ENCODE peak calls at places on chromosomes 4 and X, in six cellular contexts. One of them, this sample, is unnamed.

GRCh38 chrX:109954333-109954732 is 48.6 kb upstream of the TMEM164 start:
- DNase-seq in uterus: no peak
- DNase-seq in breast epithelium: no peak
- DNase-seq in lung: no peak
- DNase-seq in neural progenitor cell: no peak
- DNase-seq in psoas muscle: no peak
- DNase-seq in this sample: no peak

GRCh38 chrX:12894074-12894691 is 12.2 kb upstream of the TLR8 start:
- DNase-seq in uterus: peak; percentile 16
- DNase-seq in psoas muscle: peak; percentile 52
- DNase-seq in lung: no peak
- DNase-seq in neural progenitor cell: peak; percentile 26
- DNase-seq in breast epithelium: no peak
- DNase-seq in this sample: peak; percentile 59

GRCh38 chrX:14095702-14096101 is 66.0 kb upstream of the GEMIN8 start:
- DNase-seq in uterus: peak; percentile 18
- DNase-seq in psoas muscle: no peak
- DNase-seq in lung: peak; percentile 41
- DNase-seq in neural progenitor cell: peak; percentile 74
- DNase-seq in breast epithelium: peak; percentile 19
- DNase-seq in this sample: peak; percentile 34

GRCh38 chr4:121057466-121057911 is 14.8 kb downstream of the NDNF start:
- DNase-seq in neural progenitor cell: peak; percentile 78
- DNase-seq in lung: no peak
- DNase-seq in uterus: no peak
- DNase-seq in psoas muscle: peak; percentile 39
- DNase-seq in breast epithelium: no peak
- DNase-seq in this sample: peak; percentile 39

GRCh38 chr4:115484479-115484878 is 371.1 kb upstream of the NDST4 start:
- DNase-seq in neural progenitor cell: no peak
- DNase-seq in psoas muscle: no peak
- DNase-seq in uterus: no peak
- DNase-seq in lung: no peak
- DNase-seq in breast epithelium: no peak
- DNase-seq in this sample: no peak

GRCh38 chr4:26028793-26029511 is 114.9 kb downstream of the SMIM20 start:
- DNase-seq in psoas muscle: peak; percentile 83
- DNase-seq in breast epithelium: no peak
- DNase-seq in lung: peak; percentile 76
- DNase-seq in neural progenitor cell: peak; percentile 91
- DNase-seq in uterus: peak; percentile 73
- DNase-seq in this sample: peak; percentile 96

GRCh38 chr4:92969650-92970370 is 666.0 kb downstream of the GRID2 start:
- DNase-seq in neural progenitor cell: no peak
- DNase-seq in breast epithelium: no peak
- DNase-seq in uterus: no peak
- DNase-seq in lung: no peak
- DNase-seq in psoas muscle: no peak
- DNase-seq in this sample: no peak

GRCh38 chr4:113411496-113411938 is 350.0 kb downstream of the CAMK2D start:
- DNase-seq in neural progenitor cell: no peak
- DNase-seq in uterus: no peak
- DNase-seq in lung: peak; percentile 64
- DNase-seq in breast epithelium: peak; percentile 24
- DNase-seq in psoas muscle: no peak
- DNase-seq in this sample: no peak

GRCh38 chr4:104571341-104571740 is 76.6 kb upstream of the CXXC4 start:
- DNase-seq in psoas muscle: no peak
- DNase-seq in uterus: no peak
- DNase-seq in lung: no peak
- DNase-seq in neural progenitor cell: peak; percentile 35
- DNase-seq in breast epithelium: no peak
- DNase-seq in this sample: no peak

GRCh38 chr4:94532016-94532789 is 80.5 kb downstream of the PDLIM5 start:
- DNase-seq in lung: no peak
- DNase-seq in breast epithelium: no peak
- DNase-seq in uterus: no peak
- DNase-seq in neural progenitor cell: no peak
- DNase-seq in psoas muscle: peak; percentile 61
- DNase-seq in this sample: no peak

GRCh38 chrX:155334486-155335316 is at the start of gene CLIC2:
- DNase-seq in uterus: peak; percentile 54
- DNase-seq in psoas muscle: no peak
- DNase-seq in breast epithelium: no peak
- DNase-seq in lung: peak; percentile 72
- DNase-seq in neural progenitor cell: no peak
- DNase-seq in this sample: no peak

GRCh38 chrX:112670964-112671363 is 8.8 kb downstream of the LHFPL1 start:
- DNase-seq in breast epithelium: no peak
- DNase-seq in neural progenitor cell: no peak
- DNase-seq in uterus: no peak
- DNase-seq in psoas muscle: peak; percentile 62
- DNase-seq in lung: no peak
- DNase-seq in this sample: no peak

GRCh38 chr4:142435599-142436235 is 410.4 kb downstream of the INPP4B start:
- DNase-seq in neural progenitor cell: peak; percentile 83
- DNase-seq in lung: no peak
- DNase-seq in psoas muscle: no peak
- DNase-seq in uterus: no peak
- DNase-seq in breast epithelium: no peak
- DNase-seq in this sample: peak; percentile 50

GRCh38 chrX:21799767-21800166 is 39.6 kb upstream of the MBTPS2 start:
- DNase-seq in lung: no peak
- DNase-seq in psoas muscle: no peak
- DNase-seq in neural progenitor cell: no peak
- DNase-seq in uterus: no peak
- DNase-seq in breast epithelium: no peak
- DNase-seq in this sample: no peak

GRCh38 chr4:143882892-143883291 is 22.5 kb downstream of the GYPE start:
- DNase-seq in breast epithelium: no peak
- DNase-seq in neural progenitor cell: no peak
- DNase-seq in psoas muscle: no peak
- DNase-seq in lung: no peak
- DNase-seq in uterus: no peak
- DNase-seq in this sample: no peak

GRCh38 chr4:38204317-38205060 is 244.3 kb downstream of the PTTG2 start:
- DNase-seq in neural progenitor cell: no peak
- DNase-seq in uterus: no peak
- DNase-seq in lung: no peak
- DNase-seq in psoas muscle: peak; percentile 59
- DNase-seq in breast epithelium: no peak
- DNase-seq in this sample: no peak

GRCh38 chr4:152363904-152364303 is 172.0 kb downstream of the FBXW7 start:
- DNase-seq in breast epithelium: no peak
- DNase-seq in uterus: no peak
- DNase-seq in lung: no peak
- DNase-seq in psoas muscle: no peak
- DNase-seq in neural progenitor cell: no peak
- DNase-seq in this sample: no peak

GRCh38 chr4:168449740-168450442 is 30.4 kb downstream of the DDX60L start:
- DNase-seq in psoas muscle: no peak
- DNase-seq in breast epithelium: no peak
- DNase-seq in lung: no peak
- DNase-seq in uterus: peak; percentile 50
- DNase-seq in neural progenitor cell: no peak
- DNase-seq in this sample: peak; percentile 9

GRCh38 chr4:43373201-43373600 is 480.7 kb downstream of the GRXCR1 start:
- DNase-seq in uterus: no peak
- DNase-seq in breast epithelium: no peak
- DNase-seq in neural progenitor cell: no peak
- DNase-seq in lung: no peak
- DNase-seq in psoas muscle: no peak
- DNase-seq in this sample: no peak

GRCh38 chr4:119039779-119040178 is 95.9 kb upstream of the MYOZ2 start:
- DNase-seq in breast epithelium: no peak
- DNase-seq in uterus: no peak
- DNase-seq in neural progenitor cell: peak; percentile 77
- DNase-seq in lung: no peak
- DNase-seq in psoas muscle: peak; percentile 62
- DNase-seq in this sample: peak; percentile 47
- H3K4me1 ChIP-seq in breast epithelium: peaks cover 10% of the 10 kb centered on the region
- H3K4me1 ChIP-seq in uterus: no peaks in the 10 kb centered on the region
- H3K4me1 ChIP-seq in neural progenitor cell: peaks cover 16% of the 10 kb centered on the region
- H3K4me1 ChIP-seq in lung: peaks cover 23% of the 10 kb centered on the region
- H3K4me1 ChIP-seq in psoas muscle: peaks cover 59% of the 10 kb centered on the region
- H3K4me1 ChIP-seq in this sample: peaks cover 16% of the 10 kb centered on the region

GRCh38 chrX:149504226-149504914 is 736 bp downstream of the IDS start:
- DNase-seq in neural progenitor cell: peak; percentile 27
- DNase-seq in lung: no peak
- DNase-seq in breast epithelium: no peak
- DNase-seq in uterus: no peak
- DNase-seq in psoas muscle: no peak
- DNase-seq in this sample: peak; percentile 74
- TF ChIP-seq CTCF in neural progenitor cell: peak; percentile 46
- TF ChIP-seq CTCF in lung: no peak
- TF ChIP-seq CTCF in breast epithelium: no peak
- TF ChIP-seq CTCF in uterus: no peak
- TF ChIP-seq CTCF in psoas muscle: no peak
- TF ChIP-seq CTCF in this sample: peak; percentile 66

GRCh38 chr4:154597798-154598774 is 7.5 kb upstream of the FGA start:
- DNase-seq in uterus: no peak
- DNase-seq in breast epithelium: no peak
- DNase-seq in psoas muscle: no peak
- DNase-seq in lung: no peak
- DNase-seq in neural progenitor cell: no peak
- DNase-seq in this sample: no peak

GRCh38 chr4:154590329-154591006 is at the start of gene FGA:
- DNase-seq in lung: no peak
- DNase-seq in uterus: no peak
- DNase-seq in breast epithelium: no peak
- DNase-seq in psoas muscle: no peak
- DNase-seq in neural progenitor cell: peak; percentile 50
- DNase-seq in this sample: no peak

GRCh38 chr4:154591890-154592289 is 1.3 kb upstream of the FGA start:
- DNase-seq in lung: no peak
- DNase-seq in uterus: no peak
- DNase-seq in psoas muscle: no peak
- DNase-seq in neural progenitor cell: no peak
- DNase-seq in breast epithelium: no peak
- DNase-seq in this sample: no peak

GRCh38 chr4:154595807-154596206 is 5.3 kb upstream of the FGA start:
- DNase-seq in psoas muscle: no peak
- DNase-seq in breast epithelium: no peak
- DNase-seq in lung: no peak
- DNase-seq in neural progenitor cell: no peak
- DNase-seq in uterus: no peak
- DNase-seq in this sample: no peak

DNA sequence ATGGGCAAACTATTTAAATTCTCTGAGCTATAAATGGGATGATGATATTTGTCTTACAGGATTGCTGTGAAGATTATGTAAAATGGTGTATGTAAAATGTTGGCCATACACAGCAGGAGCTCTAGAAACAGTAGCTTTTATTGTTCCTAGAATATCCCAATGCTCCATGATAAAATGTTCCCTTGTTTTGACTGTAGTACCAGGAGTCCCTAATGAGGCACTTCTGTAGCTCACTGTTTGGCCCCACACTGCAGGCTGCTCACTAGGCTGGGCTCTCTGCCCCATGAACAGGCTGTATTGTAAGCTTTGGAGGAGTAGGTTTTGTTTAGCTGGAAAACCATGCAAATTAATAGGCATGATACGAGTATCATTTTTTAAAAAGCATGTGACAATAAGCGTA is 3.3 kb upstream of the FGA start:
- DNase-seq in psoas muscle: no peak
- DNase-seq in lung: no peak
- DNase-seq in neural progenitor cell: no peak
- DNase-seq in uterus: no peak
- DNase-seq in breast epithelium: no peak
- DNase-seq in this sample: no peak
- H3K4me1 ChIP-seq in psoas muscle: no peaks in the 10 kb centered on the region
- H3K4me1 ChIP-seq in lung: no peaks in the 10 kb centered on the region
- H3K4me1 ChIP-seq in neural progenitor cell: peaks cover 15% of the 10 kb centered on the region
- H3K4me1 ChIP-seq in uterus: no peaks in the 10 kb centered on the region
- H3K4me1 ChIP-seq in breast epithelium: no peaks in the 10 kb centered on the region
- H3K4me1 ChIP-seq in this sample: no peaks in the 10 kb centered on the region

GRCh38 chr4:87422104-87423052 is at the start of gene NUDT9:
- DNase-seq in lung: peak; percentile 92
- DNase-seq in breast epithelium: peak; percentile 89
- DNase-seq in neural progenitor cell: peak; percentile 95
- DNase-seq in psoas muscle: peak; percentile 98
- DNase-seq in uterus: peak; percentile 97
- DNase-seq in this sample: peak; percentile 95
- TF ChIP-seq CTCF in lung: no peak
- TF ChIP-seq CTCF in breast epithelium: no peak
- TF ChIP-seq CTCF in neural progenitor cell: no peak
- TF ChIP-seq CTCF in psoas muscle: no peak
- TF ChIP-seq CTCF in uterus: peak; percentile 4
- TF ChIP-seq CTCF in this sample: no peak

GRCh38 chr4:165332502-165332901 is 5.0 kb downstream of the MSMO1 start:
- DNase-seq in psoas muscle: no peak
- DNase-seq in breast epithelium: no peak
- DNase-seq in uterus: no peak
- DNase-seq in neural progenitor cell: no peak
- DNase-seq in lung: no peak
- DNase-seq in this sample: no peak

GRCh38 chr4:165330071-165330470 is 2.6 kb downstream of the MSMO1 start:
- DNase-seq in psoas muscle: no peak
- DNase-seq in breast epithelium: no peak
- DNase-seq in neural progenitor cell: no peak
- DNase-seq in uterus: no peak
- DNase-seq in lung: no peak
- DNase-seq in this sample: no peak

GRCh38 chr4:165331316-165331715 is 3.8 kb downstream of the MSMO1 start:
- DNase-seq in uterus: no peak
- DNase-seq in neural progenitor cell: no peak
- DNase-seq in lung: no peak
- DNase-seq in breast epithelium: no peak
- DNase-seq in psoas muscle: no peak
- DNase-seq in this sample: no peak

GRCh38 chr4:165331823-165332222 is 4.4 kb downstream of the MSMO1 start:
- DNase-seq in lung: no peak
- DNase-seq in psoas muscle: no peak
- DNase-seq in neural progenitor cell: peak; percentile 34
- DNase-seq in breast epithelium: no peak
- DNase-seq in uterus: no peak
- DNase-seq in this sample: no peak

DNA sequence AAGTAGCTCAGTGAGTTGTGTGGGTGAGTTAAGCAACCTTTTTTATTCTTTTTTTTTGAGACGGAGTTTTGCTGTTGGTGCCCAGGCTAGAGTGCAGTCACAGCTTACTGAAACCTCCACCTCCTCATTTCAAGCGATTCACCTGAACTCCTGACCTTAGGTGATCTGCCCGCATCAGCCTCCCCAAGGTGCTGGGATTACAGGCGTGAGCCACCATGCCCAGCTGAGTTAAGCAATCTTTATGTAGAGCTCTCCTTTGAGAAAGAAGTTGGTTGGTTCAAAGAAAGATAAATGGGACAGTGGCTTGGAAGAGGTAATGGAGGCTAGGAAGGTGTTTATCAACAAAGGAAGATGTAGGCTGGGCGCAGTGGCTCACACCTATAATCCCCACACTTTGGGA is 3.2 kb downstream of the MSMO1 start:
- DNase-seq in neural progenitor cell: no peak
- DNase-seq in psoas muscle: no peak
- DNase-seq in uterus: no peak
- DNase-seq in breast epithelium: no peak
- DNase-seq in lung: no peak
- DNase-seq in this sample: no peak
- H3K4me1 ChIP-seq in neural progenitor cell: peaks cover 54% of the 10 kb centered on the region
- H3K4me1 ChIP-seq in psoas muscle: peaks cover 10% of the 10 kb centered on the region
- H3K4me1 ChIP-seq in uterus: no peaks in the 10 kb centered on the region
- H3K4me1 ChIP-seq in breast epithelium: peaks cover 4% of the 10 kb centered on the region
- H3K4me1 ChIP-seq in lung: peaks cover 17% of the 10 kb centered on the region
- H3K4me1 ChIP-seq in this sample: no peaks in the 10 kb centered on the region

This sample was measured in BE2C.